ENCODE peak calls at places on chromosomes 12 and 14, in five cellular contexts. C is mesothelial cell of epicardium, R is NCI-H2171, A is body of pancreas, L is AG09309. Y is an unnamed sample.

GRCh38 chr14:58815781-58816297 is 178.1 kb downstream of the DACT1 start:
- DNase-seq in C (no peak), R (no peak), A (no peak), L (no peak), Y (no peak)

GRCh38 chr12:117321572-117321971 is 39.9 kb downstream of the NOS1 start:
- DNase-seq in C (no peak), R (no peak), A (no peak), L (no peak), Y (no peak)

GRCh38 chr14:76546426-76547221 is 170.7 kb downstream of the ESRRB start:
- DNase-seq in C (no peak), R (no peak), A (no peak), L (no peak), Y (peak)

GRCh38 chr14:64702493-64703392 is 1.5 kb upstream of the PLEKHG3 start:
- DNase-seq in C (peak), R (peak), A (peak), L (no peak), Y (no peak)

GRCh38 chr12:124236651-124237050 is 58.2 kb upstream of the RFLNA start:
- DNase-seq in C (no peak), R (no peak), A (no peak), L (peak), Y (no peak)

GRCh38 chr12:79591988-79592387 is 98.8 kb downstream of the PAWR start:
- DNase-seq in C (no peak), R (no peak), A (no peak), L (no peak), Y (no peak)

GRCh38 chr12:27034607-27035293 is 12.4 kb downstream of the MED21 start:
- DNase-seq in C (no peak), R (no peak), A (no peak), L (no peak), Y (no peak)

GRCh38 chr12:80262372-80263170 is 163.2 kb downstream of the OTOGL start:
- DNase-seq in C (no peak), R (no peak), A (no peak), L (no peak), Y (no peak)

GRCh38 chr14:24113801-24114535 is 609 bp upstream of the DCAF11 start:
- DNase-seq in C (peak), R (peak), A (peak), L (peak), Y (peak)

GRCh38 chr12:81797100-81797499 is 38.0 kb upstream of the PPFIA2 start:
- DNase-seq in C (no peak), R (no peak), A (no peak), L (no peak), Y (no peak)

GRCh38 chr12:130457215-130457614 is 119.5 kb downstream of the PIWIL1 start:
- DNase-seq in C (no peak), R (no peak), A (no peak), L (no peak), Y (no peak)

GRCh38 chr14:72590577-72590976 is 303.3 kb downstream of the DPF3 start:
- DNase-seq in C (no peak), R (no peak), A (no peak), L (no peak), Y (no peak)

GRCh38 chr14:53711205-53711604 is 245.4 kb downstream of the BMP4 start:
- DNase-seq in C (no peak), R (no peak), A (no peak), L (no peak), Y (no peak)

GRCh38 chr12:92784356-92784755 is 81.6 kb downstream of the PLEKHG7 start:
- DNase-seq in C (no peak), R (no peak), A (no peak), L (peak), Y (no peak)

GRCh38 chr14:104237651-104238423 is 99.5 kb downstream of the KIF26A start:
- DNase-seq in C (no peak), R (no peak), A (no peak), L (no peak), Y (no peak)